ENCODE peak calls at places on chromosomes 7 and 10, in seven cellular contexts. S is bronchial epithelial cell, X is colonic mucosa, U is H1, Y is A549, O is body of pancreas, W is astrocyte of the spinal cord. J is an unnamed sample.

GRCh38 chr10:132626019-132626760 is 88.6 kb downstream of the INPP5A start:
- DNase-seq in S (no peak), X (no peak), U (no peak), Y (no peak), O (no peak), W (no peak), J (no peak)

GRCh38 chr10:125060851-125061556 is 99.4 kb downstream of the CTBP2 start:
- DNase-seq in S (peak), X (peak), U (peak), Y (peak), O (peak), W (peak), J (peak)

GRCh38 chr7:1282679-1283078 is 50.0 kb downstream of the UNCX start:
- DNase-seq in S (no peak), X (no peak), U (no peak), Y (no peak), O (no peak), W (no peak), J (no peak)

GRCh38 chr10:21069929-21070363 is 172.8 kb upstream of the NEBL start:
- DNase-seq in S (no peak), X (no peak), U (no peak), Y (no peak), O (no peak), W (no peak), J (peak)

GRCh38 chr10:102545997-102546396 is 42.2 kb downstream of the SUFU start:
- DNase-seq in S (no peak), X (no peak), U (no peak), Y (no peak), O (no peak), W (no peak), J (no peak)

GRCh38 chr7:96949766-96950165 is 55.6 kb upstream of the DLX6 start:
- DNase-seq in S (peak), X (no peak), U (no peak), Y (no peak), O (peak), W (peak), J (no peak)

GRCh38 chr10:59290448-59290847 is 71.9 kb downstream of the FAM13C start:
- DNase-seq in S (no peak), X (no peak), U (no peak), Y (no peak), O (no peak), W (no peak), J (no peak)

GRCh38 chr7:34057956-34058355 is 152.6 kb downstream of the BMPER start:
- DNase-seq in S (no peak), X (no peak), U (no peak), Y (no peak), O (no peak), W (no peak), J (no peak)

GRCh38 chr7:140640727-140641531 is at the start of gene DENND2A:
- DNase-seq in S (no peak), X (peak), U (no peak), Y (no peak), O (peak), W (peak), J (no peak)

GRCh38 chr10:101536800-101537199 is 51.3 kb downstream of the POLL start:
- DNase-seq in S (peak), X (no peak), U (no peak), Y (peak), O (no peak), W (no peak), J (no peak)

GRCh38 chr7:151245360-151246160 is 2.9 kb downstream of the SMARCD3 start:
- DNase-seq in S (no peak), X (no peak), U (no peak), Y (peak), O (no peak), W (no peak), J (no peak)

GRCh38 chr7:74233655-74234280 is 20.4 kb downstream of the RFC2 start:
- DNase-seq in S (no peak), X (no peak), U (no peak), Y (no peak), O (no peak), W (peak), J (no peak)

GRCh38 chr10:48316236-48316635 is 9.8 kb downstream of the MAPK8 start:
- DNase-seq in S (peak), X (no peak), U (no peak), Y (no peak), O (no peak), W (no peak), J (no peak)

DNA sequence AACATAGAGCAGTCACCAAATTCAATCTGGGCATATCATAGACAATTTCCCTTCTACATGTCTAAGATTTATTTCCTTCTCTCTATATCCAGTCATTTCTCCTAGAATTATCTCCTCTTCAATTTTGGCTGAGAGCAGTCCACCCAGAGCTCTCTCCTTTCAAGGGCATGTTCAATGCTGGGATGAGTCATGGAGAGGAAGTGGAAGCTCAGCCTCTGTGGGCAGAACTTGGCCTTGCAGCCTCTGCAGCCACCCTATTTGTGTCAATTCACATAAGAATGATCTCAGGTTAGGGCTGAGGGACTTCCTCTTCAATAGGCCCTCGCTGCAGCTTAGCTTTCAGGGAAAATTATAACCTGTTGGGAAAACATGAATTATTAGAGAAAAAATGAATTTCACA is 560.8 kb downstream of the POM121L12 start:
- DNase-seq in S (peak), X (no peak), U (no peak), Y (no peak), O (no peak), W (peak), J (no peak)
- TF ChIP-seq CTCF in S (peak), X (no peak), U (no peak), Y (no peak), O (no peak), W (no peak), J (no peak)

DNA sequence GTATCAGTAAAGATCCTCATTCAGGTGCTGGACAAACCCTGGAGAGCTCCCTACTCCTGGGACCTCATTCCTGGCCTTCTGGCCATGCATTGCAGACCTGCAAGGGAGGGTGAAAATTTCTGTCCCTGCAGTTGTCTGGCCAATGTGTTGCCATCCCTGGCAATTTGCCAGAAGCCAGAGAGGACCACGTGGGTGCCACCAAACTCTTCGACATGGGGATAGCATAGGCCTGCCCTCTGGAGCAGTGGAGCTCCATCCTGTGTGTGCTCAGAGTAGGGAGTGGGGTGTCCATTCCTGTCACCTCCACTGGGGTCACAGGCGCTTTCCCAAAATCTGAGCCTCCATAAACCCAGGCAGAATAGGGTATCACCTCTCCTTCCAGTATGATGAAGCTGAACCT is 31.2 kb downstream of the DMBT1 start:
- DNase-seq in S (no peak), X (no peak), U (no peak), Y (no peak), O (no peak), W (no peak), J (no peak)
- H3K4me3 ChIP-seq in S (no peak), X (no peak), U (no peak), Y (no peak), O (no peak), W (no peak), J (no peak)

DNA sequence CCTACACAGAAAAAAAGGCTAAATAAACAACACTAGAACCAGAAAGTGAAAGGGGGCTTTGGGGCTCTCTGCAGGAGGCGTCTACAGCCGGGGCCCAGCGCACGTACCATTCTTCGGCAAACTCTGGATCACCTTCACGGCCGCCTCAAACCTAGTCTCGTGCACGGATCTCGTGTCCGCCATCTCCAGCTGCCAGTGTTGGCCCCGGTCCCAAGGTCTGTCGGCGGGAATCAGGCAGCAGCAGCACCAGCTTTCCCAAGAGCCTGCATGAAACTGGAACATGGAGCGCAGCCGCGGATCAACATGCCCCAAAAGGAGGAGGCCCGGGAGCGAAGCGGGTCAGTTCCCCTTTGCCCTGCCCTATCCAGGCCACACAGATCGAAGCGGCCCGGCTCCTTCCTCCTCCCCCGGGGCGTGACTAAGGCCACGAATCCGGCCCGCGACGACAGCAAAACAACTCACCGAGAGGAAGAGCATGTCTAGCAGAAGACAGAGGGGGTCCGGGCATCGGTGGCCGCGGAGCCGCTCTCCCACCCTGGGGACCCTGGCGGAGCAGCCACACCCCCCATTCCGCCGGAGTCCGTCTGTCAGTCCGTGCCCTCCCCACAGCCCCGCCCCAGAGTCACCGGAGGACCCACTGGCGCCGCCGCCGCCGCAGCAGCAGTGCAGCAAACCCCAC is at the start of gene ACBD5:
- DNase-seq in S (peak), X (peak), U (no peak), Y (peak), O (peak), W (peak), J (peak)
- TF ChIP-seq CTCF in S (no peak), X (no peak), U (no peak), Y (no peak), O (no peak), W (no peak), J (no peak)

GRCh38 chr7:142812437-142813215 is 41.9 kb downstream of the PRSS2 start:
- DNase-seq in S (no peak), X (no peak), U (no peak), Y (no peak), O (no peak), W (no peak), J (no peak)
- H3K4me3 ChIP-seq in S (no peak), X (no peak), U (peak), Y (no peak), O (no peak), W (no peak), J (no peak)

DNA sequence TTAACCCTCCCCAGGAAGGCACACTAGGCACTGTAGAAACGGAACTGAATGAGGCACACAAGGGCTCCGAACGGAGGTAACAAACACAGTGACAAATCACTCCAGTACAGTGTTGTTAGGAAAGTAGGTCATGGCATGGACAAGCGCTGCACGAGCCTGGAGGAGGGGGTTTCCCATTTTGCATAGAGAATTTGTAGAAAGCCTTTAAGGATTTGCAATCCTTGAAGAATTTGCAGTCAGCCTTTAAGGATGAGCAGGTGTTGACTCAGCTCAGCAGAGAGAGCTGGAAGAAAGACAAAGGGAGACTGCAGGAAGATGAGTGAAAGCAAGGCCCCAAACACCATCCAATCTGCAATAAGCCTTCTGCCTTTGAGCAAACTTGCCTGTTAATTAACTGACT is 51.1 kb upstream of the PPP1R3C start:
- DNase-seq in S (peak), X (no peak), U (peak), Y (peak), O (no peak), W (peak), J (no peak)
- TF ChIP-seq CTCF in S (no peak), X (no peak), U (no peak), Y (no peak), O (no peak), W (no peak), J (no peak)

GRCh38 chr10:103714232-103714891 is 141.0 kb downstream of the SH3PXD2A start:
- DNase-seq in S (no peak), X (no peak), U (no peak), Y (no peak), O (no peak), W (no peak), J (no peak)

GRCh38 chr10:103718247-103718620 is 137.1 kb downstream of the SH3PXD2A start:
- DNase-seq in S (no peak), X (no peak), U (no peak), Y (no peak), O (no peak), W (no peak), J (no peak)

GRCh38 chr10:103715430-103715829 is 139.9 kb downstream of the SH3PXD2A start:
- DNase-seq in S (peak), X (no peak), U (no peak), Y (no peak), O (no peak), W (peak), J (no peak)

GRCh38 chr10:103717341-103718246 is 137.8 kb downstream of the SH3PXD2A start:
- DNase-seq in S (peak), X (no peak), U (no peak), Y (no peak), O (no peak), W (no peak), J (no peak)

GRCh38 chr10:103716206-103717160 is 138.9 kb downstream of the SH3PXD2A start:
- DNase-seq in S (peak), X (peak), U (no peak), Y (no peak), O (peak), W (no peak), J (no peak)
- H3K4me3 ChIP-seq in S (no peak), X (no peak), U (no peak), Y (no peak), O (no peak), W (no peak), J (no peak)

GRCh38 chr10:60913657-60914056 is 30.3 kb downstream of the RHOBTB1 start:
- DNase-seq in S (no peak), X (no peak), U (no peak), Y (no peak), O (no peak), W (no peak), J (no peak)

GRCh38 chr10:60917331-60918280 is 26.4 kb downstream of the RHOBTB1 start:
- DNase-seq in S (peak), X (no peak), U (no peak), Y (no peak), O (no peak), W (peak), J (no peak)

GRCh38 chr10:60914676-60915075 is 29.3 kb downstream of the RHOBTB1 start:
- DNase-seq in S (no peak), X (no peak), U (no peak), Y (no peak), O (peak), W (peak), J (peak)

GRCh38 chr10:60913091-60913490 is 30.9 kb downstream of the RHOBTB1 start:
- DNase-seq in S (no peak), X (no peak), U (no peak), Y (no peak), O (no peak), W (no peak), J (no peak)

GRCh38 chr10:60916025-60916424 is 28.0 kb downstream of the RHOBTB1 start:
- DNase-seq in S (no peak), X (no peak), U (no peak), Y (no peak), O (no peak), W (no peak), J (no peak)
- TF ChIP-seq CTCF in S (no peak), X (no peak), U (peak), Y (no peak), O (no peak), W (no peak), J (peak)

GRCh38 chr7:155574556-155574955 is 28.2 kb upstream of the CNPY1 start:
- DNase-seq in S (no peak), X (no peak), U (no peak), Y (no peak), O (no peak), W (no peak), J (no peak)
- H3K4me3 ChIP-seq in S (no peak), X (no peak), U (no peak), Y (no peak), O (no peak), W (no peak), J (no peak)

DNA sequence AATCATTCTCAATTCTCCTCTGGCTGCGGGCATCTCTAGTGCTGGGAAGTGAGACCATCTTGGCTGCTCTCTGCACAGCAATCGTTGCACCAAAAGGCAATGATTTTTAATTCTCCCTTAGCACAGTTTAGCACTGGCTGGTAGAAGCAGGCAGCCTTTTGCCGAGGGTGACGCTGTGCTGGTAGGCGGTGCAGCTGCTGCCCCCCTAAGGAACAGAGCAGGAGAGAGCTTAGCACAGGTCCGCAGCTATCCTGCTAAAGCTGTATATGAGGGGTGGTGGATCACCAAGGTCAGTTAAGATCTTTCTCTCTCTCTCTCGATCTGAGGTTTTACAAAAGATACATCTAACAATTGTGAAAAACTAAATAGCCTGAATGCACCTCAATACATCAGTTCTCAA is 390.1 kb downstream of the GATA3 start:
- DNase-seq in S (no peak), X (no peak), U (peak), Y (no peak), O (no peak), W (no peak), J (no peak)
- TF ChIP-seq CTCF in S (no peak), X (no peak), U (peak), Y (no peak), O (no peak), W (no peak), J (peak)

J was measured in retinal pigment epithelial cell.